ENCODE peak calls at places on chromosomes 6 and 20, in nine cellular contexts. O, X, A, G, S, W, C, Y and R are unnamed samples.

GRCh38 chr6:6057442-6058053 is 50.8 kb upstream of the NRN1 start:
- DNase-seq in G (no peak), A (no peak), O (peak), C (peak), S (no peak), W (peak), Y (peak), X (peak), R (no peak)

GRCh38 chr20:54510546-54511129 is 35.2 kb downstream of the DOK5 start:
- DNase-seq in X (no peak), Y (no peak), S (no peak), G (peak), W (no peak), O (no peak), A (no peak), C (no peak), R (no peak)

GRCh38 chr6:291697-292505 is at the start of gene DUSP22:
- DNase-seq in S (peak), O (no peak), C (no peak), A (peak), W (peak), Y (peak), G (peak), X (peak), R (peak)

GRCh38 chr6:131135244-131136020 is at the start of gene AKAP7:
- DNase-seq in G (peak), O (peak), Y (peak), W (peak), A (peak), S (peak), X (peak), C (no peak), R (peak)

GRCh38 chr20:3021777-3022176 is 21.6 kb upstream of the GNRH2 start:
- DNase-seq in W (no peak), C (no peak), O (no peak), Y (no peak), S (no peak), G (no peak), A (no peak), X (no peak), R (no peak)

GRCh38 chr6:160804639-160805038 is 102.6 kb downstream of the PLG start:
- DNase-seq in S (no peak), W (no peak), Y (no peak), C (no peak), O (no peak), X (no peak), G (no peak), A (no peak), R (no peak)

GRCh38 chr6:170135041-170135440 is 155.8 kb downstream of the DLL1 start:
- DNase-seq in X (no peak), C (no peak), S (no peak), O (no peak), W (no peak), Y (no peak), A (no peak), G (no peak), R (no peak)

GRCh38 chr6:92667843-92668242 is 751.5 kb downstream of the EPHA7 start:
- DNase-seq in C (no peak), A (no peak), O (no peak), W (no peak), G (no peak), S (no peak), Y (no peak), X (no peak), R (no peak)

GRCh38 chr20:62778601-62779416 is 17.5 kb upstream of the MRGBP start:
- DNase-seq in X (no peak), Y (no peak), S (no peak), A (no peak), G (no peak), C (no peak), W (no peak), O (no peak), R (no peak)

GRCh38 chr6:116665464-116665863 is 3.1 kb downstream of the ZUP1 start:
- DNase-seq in O (no peak), S (no peak), C (no peak), W (no peak), A (no peak), G (no peak), Y (no peak), X (no peak), R (no peak)

GRCh38 chr20:45969712-45970634 is 2.0 kb downstream of the ZNF335 start:
- DNase-seq in C (peak), S (no peak), O (peak), X (peak), W (no peak), Y (peak), A (no peak), G (peak), R (no peak)

GRCh38 chr20:51089272-51089671 is 66.4 kb upstream of the KCNG1 start:
- DNase-seq in Y (no peak), G (no peak), O (no peak), A (no peak), W (no peak), C (no peak), X (no peak), S (no peak), R (no peak)

GRCh38 chr20:7305971-7306370 is 538.5 kb downstream of the BMP2 start:
- DNase-seq in S (no peak), A (no peak), C (no peak), Y (no peak), W (no peak), G (no peak), X (no peak), O (no peak), R (no peak)

GRCh38 chr6:134000443-134000842 is 47.4 kb downstream of the TBPL1 start:
- DNase-seq in C (no peak), O (no peak), X (no peak), Y (no peak), G (no peak), W (no peak), S (no peak), A (no peak), R (no peak)

GRCh38 chr6:162177733-162178132 is 549.8 kb downstream of the PRKN start:
- DNase-seq in A (no peak), W (no peak), Y (peak), S (no peak), O (no peak), G (no peak), X (no peak), C (no peak), R (no peak)

GRCh38 chr6:149463781-149464180 is 21.0 kb downstream of the ZC3H12D start:
- DNase-seq in A (no peak), G (no peak), S (no peak), X (no peak), Y (no peak), C (no peak), W (no peak), O (no peak), R (no peak)

GRCh38 chr20:63934271-63935068 is 21.7 kb downstream of the UCKL1 start:
- DNase-seq in X (no peak), G (no peak), C (no peak), A (no peak), Y (no peak), W (no peak), O (no peak), S (no peak), R (no peak)

GRCh38 chr6:35038076-35038475 is 103.1 kb downstream of the TCP11 start:
- DNase-seq in Y (peak), W (no peak), O (no peak), S (no peak), C (no peak), A (no peak), X (no peak), G (no peak), R (no peak)

GRCh38 chr6:35489995-35490791 is 6.7 kb downstream of the TEAD3 start:
- DNase-seq in G (peak), C (no peak), O (peak), S (no peak), W (no peak), A (no peak), Y (peak), X (no peak), R (no peak)

GRCh38 chr6:121321282-121321681 is 13.0 kb downstream of the TBC1D32 start:
- DNase-seq in Y (no peak), X (no peak), G (no peak), A (no peak), W (no peak), O (no peak), S (no peak), C (no peak), R (no peak)

GRCh38 chr20:60326821-60327220 is 368.6 kb downstream of the CDH26 start:
- DNase-seq in X (no peak), W (no peak), C (no peak), S (no peak), O (no peak), A (no peak), G (no peak), Y (no peak), R (no peak)

GRCh38 chr6:43776115-43776798 is 6.2 kb downstream of the VEGFA start:
- DNase-seq in A (no peak), O (no peak), X (no peak), Y (no peak), C (no peak), G (peak), S (no peak), W (no peak), R (no peak)

GRCh38 chr20:62709537-62709905 is 885 bp downstream of the NTSR1 start:
- DNase-seq in W (no peak), C (no peak), A (no peak), G (no peak), Y (no peak), X (no peak), O (peak), S (no peak), R (no peak)

GRCh38 chr6:73081955-73082354 is 143.3 kb downstream of the KHDC1L start:
- DNase-seq in W (no peak), X (no peak), A (no peak), G (no peak), S (no peak), O (no peak), C (no peak), Y (no peak), R (no peak)

GRCh38 chr6:117352466-117353081 is 73.2 kb downstream of the ROS1 start:
- DNase-seq in O (no peak), C (no peak), A (no peak), X (peak), W (peak), Y (peak), S (no peak), G (no peak), R (no peak)

GRCh38 chr6:21022343-21023107 is 488.3 kb downstream of the CDKAL1 start:
- DNase-seq in X (no peak), O (no peak), G (no peak), C (no peak), S (no peak), A (no peak), Y (no peak), W (no peak), R (no peak)

GRCh38 chr6:40912158-40912946 is 126.7 kb downstream of the UNC5CL start:
- DNase-seq in G (peak), S (peak), X (peak), Y (no peak), W (no peak), C (no peak), O (peak), A (no peak), R (no peak)

GRCh38 chr20:34579936-34580587 is 21.5 kb downstream of the MAP1LC3A start:
- DNase-seq in W (no peak), C (no peak), G (no peak), S (peak), O (no peak), A (no peak), X (peak), Y (no peak), R (no peak)

GRCh38 chr20:13771853-13772453 is 12.8 kb downstream of the ESF1 start:
- DNase-seq in Y (peak), S (no peak), O (peak), C (peak), W (no peak), G (no peak), X (peak), A (no peak), R (no peak)

GRCh38 chr6:108622601-108623335 is 62.1 kb downstream of the FOXO3 start:
- DNase-seq in Y (peak), S (no peak), X (no peak), O (no peak), A (no peak), G (peak), C (no peak), W (peak), R (no peak)